ENCODE peak calls at places on chromosomes 7 and 10, in eight cellular contexts. S is transverse colon, B is GM12878, Z is HepG2, I is gastrocnemius medialis, M is A549, Y is HCT116, E is stomach. W is an unnamed sample.

GRCh38 chr10:27759483-27760281 is 14.1 kb upstream of the MKX start:
- DNase-seq in M (no peak), I (no peak), Y (no peak), S (no peak), B (no peak), E (no peak), Z (no peak), W (no peak)

GRCh38 chr10:79038841-79039201 is 29.9 kb upstream of the ZMIZ1 start:
- DNase-seq in M (no peak), E (no peak), S (no peak), Z (no peak), B (no peak), I (peak), Y (no peak), W (no peak)

GRCh38 chr10:101303087-101303753 is 50.7 kb upstream of the BTRC start:
- DNase-seq in I (no peak), E (no peak), Z (no peak), S (no peak), M (no peak), Y (no peak), B (no peak), W (no peak)

GRCh38 chr10:79089579-79090110 is 20.9 kb downstream of the ZMIZ1 start:
- DNase-seq in I (no peak), S (no peak), B (no peak), Z (no peak), M (no peak), E (no peak), Y (no peak), W (no peak)

GRCh38 chr7:151872531-151873401 is 4.1 kb downstream of the PRKAG2 start:
- DNase-seq in E (no peak), I (no peak), S (no peak), B (no peak), Y (no peak), Z (no peak), M (no peak), W (no peak)

GRCh38 chr10:271201-271600 is 135.9 kb downstream of the ZMYND11 start:
- DNase-seq in S (no peak), I (no peak), B (no peak), Z (no peak), E (no peak), M (no peak), Y (no peak), W (no peak)

GRCh38 chr10:77707570-77707969 is 70.0 kb upstream of the KCNMA1 start:
- DNase-seq in I (no peak), Z (no peak), M (no peak), B (no peak), Y (no peak), S (no peak), E (no peak), W (no peak)

GRCh38 chr7:27515933-27516332 is 146.8 kb downstream of the HIBADH start:
- DNase-seq in I (no peak), B (no peak), S (no peak), E (no peak), Z (no peak), Y (no peak), M (no peak), W (no peak)

GRCh38 chr7:130154501-130155317 is 50.5 kb downstream of the TMEM209 start:
- DNase-seq in M (no peak), I (peak), Z (no peak), Y (no peak), B (no peak), S (no peak), E (peak), W (peak)

GRCh38 chr10:28432210-28432676 is 100.7 kb upstream of the WAC start:
- DNase-seq in E (peak), S (peak), Y (peak), I (peak), M (peak), B (no peak), Z (peak), W (peak)

GRCh38 chr10:14605231-14605925 is 169.3 kb downstream of the FAM107B start:
- DNase-seq in S (no peak), Z (peak), I (no peak), Y (peak), E (no peak), M (peak), B (peak), W (peak)

GRCh38 chr10:114645729-114646128 is 12.3 kb downstream of the ABLIM1 start:
- DNase-seq in Y (no peak), I (no peak), Z (no peak), S (no peak), E (no peak), M (no peak), B (no peak), W (no peak)

GRCh38 chr7:81233208-81233940 is 314.5 kb upstream of the SEMA3C start:
- DNase-seq in Y (no peak), B (no peak), M (no peak), I (no peak), Z (no peak), E (no peak), S (no peak), W (no peak)

GRCh38 chr10:3828404-3829192 is 43.6 kb upstream of the KLF6 start:
- DNase-seq in M (no peak), I (no peak), E (no peak), Y (no peak), S (no peak), B (no peak), Z (no peak), W (peak)

GRCh38 chr10:104351067-104351681 is 2.5 kb upstream of the CFAP58 start:
- DNase-seq in I (no peak), E (no peak), Y (no peak), B (no peak), S (no peak), Z (no peak), M (no peak), W (peak)

GRCh38 chr10:62613429-62613828 is 191.1 kb upstream of the ADO start:
- DNase-seq in Z (no peak), M (peak), E (no peak), B (no peak), S (no peak), I (no peak), Y (no peak), W (no peak)

GRCh38 chr7:94580601-94581000 is 71.0 kb downstream of the CASD1 start:
- DNase-seq in Z (peak), I (no peak), M (peak), S (no peak), B (no peak), E (no peak), Y (no peak), W (no peak)

GRCh38 chr10:106500041-106500440 is 664.5 kb downstream of the SORCS1 start:
- DNase-seq in E (no peak), M (no peak), S (no peak), B (no peak), Z (no peak), Y (no peak), I (no peak), W (no peak)

GRCh38 chr10:71396714-71397339 is at the start of gene CDH23:
- DNase-seq in B (no peak), M (peak), Z (no peak), S (peak), I (no peak), Y (no peak), E (peak), W (no peak)

GRCh38 chr10:7239312-7239985 is 171.4 kb downstream of the SFMBT2 start:
- DNase-seq in Y (no peak), B (no peak), E (no peak), S (no peak), Z (no peak), I (no peak), M (no peak), W (no peak)

GRCh38 chr10:119159332-119159731 is 6.2 kb downstream of the SFXN4 start:
- DNase-seq in I (no peak), M (no peak), E (no peak), B (no peak), S (no peak), Y (no peak), Z (no peak), W (no peak)

GRCh38 chr7:1024331-1024761 is 20.0 kb upstream of the GPR146 start:
- DNase-seq in Y (no peak), M (no peak), B (peak), S (peak), E (no peak), Z (no peak), I (peak), W (no peak)

GRCh38 chr10:120827251-120827875 is 23.8 kb upstream of the WDR11 start:
- DNase-seq in E (no peak), B (no peak), Y (no peak), Z (no peak), S (no peak), M (no peak), I (no peak), W (no peak)

GRCh38 chr7:33986951-33987948 is 81.9 kb downstream of the BMPER start:
- DNase-seq in E (no peak), M (peak), B (no peak), S (no peak), I (peak), Z (peak), Y (peak), W (peak)

GRCh38 chr10:133354672-133355240 is 3.1 kb downstream of the FUOM start:
- DNase-seq in S (no peak), Z (no peak), Y (no peak), I (no peak), M (no peak), B (no peak), E (no peak), W (no peak)

GRCh38 chr10:133351408-133352318 is 4.5 kb downstream of the PRAP1 start:
- DNase-seq in S (no peak), E (no peak), Z (no peak), Y (no peak), B (no peak), I (no peak), M (no peak), W (no peak)

GRCh38 chr10:133353988-133354605 is 3.7 kb downstream of the FUOM start:
- DNase-seq in E (no peak), M (no peak), Y (no peak), Z (no peak), S (no peak), I (no peak), B (no peak), W (no peak)

GRCh38 chr10:133355266-133355665 is 2.6 kb downstream of the FUOM start:
- DNase-seq in Z (no peak), Y (no peak), E (no peak), M (no peak), I (no peak), S (no peak), B (no peak), W (no peak)

DNA sequence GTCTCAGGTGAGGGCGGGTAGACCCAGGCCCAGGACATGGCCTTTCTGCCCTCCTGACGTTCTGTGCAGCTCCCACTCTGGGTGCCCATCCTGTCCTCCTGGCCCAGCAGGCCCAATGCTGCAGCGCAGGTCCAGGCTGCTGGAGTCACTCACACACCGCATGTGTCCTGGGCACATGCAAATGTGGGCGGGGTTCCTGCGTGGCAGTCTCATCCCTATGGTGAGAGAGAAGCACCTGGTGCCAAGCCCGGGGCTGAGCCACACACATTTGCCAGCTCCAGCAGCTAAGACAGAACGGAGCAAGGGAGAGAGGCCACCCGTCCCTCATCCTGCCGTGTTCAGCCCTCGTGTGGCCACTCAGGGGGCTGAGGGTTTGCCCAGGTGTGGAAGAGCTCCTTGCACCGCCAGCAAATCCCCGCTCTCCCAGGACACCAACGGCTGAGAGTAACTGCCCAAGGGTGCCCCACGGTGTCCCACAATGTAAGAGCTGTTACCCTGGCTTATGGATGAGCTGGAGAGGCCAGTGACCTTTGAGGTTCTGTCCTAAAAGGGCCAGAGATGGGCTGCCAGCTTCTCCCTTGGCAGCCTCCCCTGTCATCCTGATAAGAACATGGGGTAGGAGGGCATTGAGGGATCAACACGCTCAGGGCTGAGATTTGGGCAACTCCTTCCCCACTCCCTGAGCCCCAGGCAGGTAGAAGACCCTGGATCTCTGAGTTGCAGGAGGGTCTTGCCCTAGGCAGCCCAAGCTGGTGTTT is 4.4 kb downstream of the FUOM start:
- DNase-seq in B (no peak), I (no peak), Y (no peak), S (no peak), E (no peak), Z (no peak), M (no peak), W (no peak)
- TF ChIP-seq POLR2A in B (peak), I (no peak), Y (no peak), S (no peak), E (no peak), Z (no peak), M (no peak), W (no peak)

GRCh38 chr7:99994819-99995218 is 19.0 kb upstream of the AZGP1 start:
- DNase-seq in M (no peak), I (no peak), E (no peak), S (no peak), B (no peak), Y (no peak), Z (no peak), W (no peak)

GRCh38 chr7:99992330-99993037 is 16.7 kb upstream of the AZGP1 start:
- DNase-seq in B (no peak), Z (no peak), Y (no peak), M (no peak), I (no peak), E (no peak), S (no peak), W (no peak)

GRCh38 chr7:99996755-99997544 is 18.4 kb upstream of the ZKSCAN1 start:
- DNase-seq in E (no peak), S (no peak), Z (no peak), B (no peak), M (no peak), Y (no peak), I (no peak), W (no peak)

GRCh38 chr7:100000239-100000638 is 15.2 kb upstream of the ZKSCAN1 start:
- DNase-seq in S (no peak), Z (no peak), I (no peak), M (no peak), Y (no peak), E (no peak), B (no peak), W (no peak)

DNA sequence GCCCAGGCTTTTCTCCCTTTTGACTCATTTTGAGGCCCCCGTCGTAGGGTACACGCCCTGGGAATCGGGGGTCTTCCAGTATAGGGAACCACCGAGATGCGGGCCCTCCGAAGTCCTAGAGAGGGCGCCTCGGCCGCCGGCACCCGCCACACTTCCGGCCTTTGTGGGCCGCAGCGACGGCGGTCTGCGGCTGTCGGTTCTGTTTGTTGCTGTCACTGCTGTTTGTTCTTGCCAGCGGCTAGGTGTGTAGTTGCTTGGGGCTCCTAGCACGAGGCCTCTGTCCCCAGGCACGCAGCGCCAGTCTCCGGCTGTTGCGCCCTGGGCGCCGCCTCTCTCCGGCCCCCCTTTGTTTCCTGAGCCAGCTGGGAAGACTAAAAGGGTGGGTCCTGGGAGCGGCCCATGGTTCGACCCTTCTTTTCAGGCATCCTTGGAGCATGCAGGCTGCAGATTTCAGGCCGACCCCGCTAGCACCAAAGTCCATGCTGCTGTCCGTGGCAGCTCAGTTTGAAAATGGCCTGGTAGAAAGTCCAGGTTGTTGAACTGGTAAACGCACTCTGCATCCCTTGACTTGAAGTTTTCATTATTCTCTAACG is 17.8 kb upstream of the ZKSCAN1 start:
- DNase-seq in Z (peak), M (no peak), I (peak), Y (no peak), E (peak), S (peak), B (no peak), W (peak)
- TF ChIP-seq POLR2A in Z (peak), M (no peak), I (no peak), Y (no peak), E (no peak), S (peak), B (peak), W (peak)

GRCh38 chr7:158827411-158828342 is 1.6 kb downstream of the ESYT2 start:
- DNase-seq in Z (no peak), B (no peak), E (no peak), M (peak), Y (no peak), S (no peak), I (no peak), W (peak)

GRCh38 chr7:158829021-158829341 is 328 bp downstream of the ESYT2 start:
- DNase-seq in B (no peak), S (no peak), Z (peak), Y (no peak), I (peak), E (peak), M (peak), W (peak)

GRCh38 chr7:158830211-158830723 is 958 bp upstream of the ESYT2 start:
- DNase-seq in B (no peak), Y (no peak), S (no peak), E (no peak), Z (no peak), M (no peak), I (no peak), W (no peak)

GRCh38 chr7:158828343-158829020 is 827 bp downstream of the ESYT2 start:
- DNase-seq in I (no peak), M (peak), E (peak), B (no peak), Z (no peak), Y (no peak), S (peak), W (peak)

GRCh38 chr7:158829342-158830210 is at the start of gene ESYT2:
- DNase-seq in B (peak), Y (peak), E (peak), M (peak), I (peak), Z (peak), S (peak), W (peak)
- TF ChIP-seq POLR2A in B (peak), Y (peak), E (peak), M (peak), I (peak), Z (peak), S (peak), W (peak)

DNA sequence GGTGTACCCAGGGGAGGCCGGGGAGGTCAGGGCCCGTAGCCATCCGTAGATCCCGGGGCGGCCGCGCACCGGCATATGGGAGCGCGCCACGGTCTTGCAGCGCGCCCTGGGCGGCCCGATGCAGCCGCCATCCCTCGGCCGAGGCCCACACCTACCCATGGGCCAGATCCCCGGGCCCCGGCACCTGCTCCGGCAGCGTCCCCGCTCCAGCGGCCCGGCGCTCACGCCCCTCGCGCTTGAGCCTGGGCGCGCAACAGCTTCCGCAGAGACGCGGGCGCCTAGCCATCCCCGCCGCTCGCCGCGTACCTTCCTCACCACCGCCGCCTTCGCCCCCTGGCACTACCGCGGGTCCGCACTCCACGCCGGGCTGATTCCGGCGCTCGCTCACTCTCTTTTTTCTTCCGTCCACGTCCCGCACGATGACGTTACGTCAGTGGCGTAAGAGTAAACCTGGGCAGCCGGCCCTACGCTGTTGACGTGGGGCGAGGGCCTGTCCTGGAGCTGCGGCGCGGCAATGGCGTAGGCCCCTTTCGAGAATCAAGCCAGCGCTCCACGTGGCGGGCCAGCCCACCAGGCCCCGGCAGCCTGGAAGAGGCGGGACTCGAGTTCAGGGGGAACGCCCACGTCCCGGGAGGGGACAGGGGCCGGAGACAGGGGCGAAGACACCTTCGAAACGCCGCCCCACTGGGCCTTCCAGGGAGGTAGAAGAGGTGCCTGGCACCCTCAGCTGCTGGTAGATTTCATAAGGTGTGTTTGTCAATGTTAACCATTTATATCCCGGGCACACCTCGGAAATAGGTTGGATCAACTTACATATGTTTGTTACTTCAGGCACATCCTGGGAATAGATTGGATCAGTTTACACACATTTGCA is at the start of gene ALDH18A1:
- DNase-seq in E (peak), Z (peak), S (peak), I (peak), M (peak), B (peak), Y (peak), W (peak)
- TF ChIP-seq POLR2A in E (no peak), Z (peak), S (peak), I (no peak), M (peak), B (peak), Y (peak), W (no peak)

GRCh38 chr7:5598261-5598761 is 174.7 kb upstream of the TNRC18 start:
- DNase-seq in B (no peak), M (peak), I (no peak), S (no peak), Y (no peak), Z (no peak), E (no peak), W (no peak)
- TF ChIP-seq POLR2A in B (no peak), M (no peak), I (no peak), S (no peak), Y (no peak), Z (no peak), E (no peak), W (no peak)

DNA sequence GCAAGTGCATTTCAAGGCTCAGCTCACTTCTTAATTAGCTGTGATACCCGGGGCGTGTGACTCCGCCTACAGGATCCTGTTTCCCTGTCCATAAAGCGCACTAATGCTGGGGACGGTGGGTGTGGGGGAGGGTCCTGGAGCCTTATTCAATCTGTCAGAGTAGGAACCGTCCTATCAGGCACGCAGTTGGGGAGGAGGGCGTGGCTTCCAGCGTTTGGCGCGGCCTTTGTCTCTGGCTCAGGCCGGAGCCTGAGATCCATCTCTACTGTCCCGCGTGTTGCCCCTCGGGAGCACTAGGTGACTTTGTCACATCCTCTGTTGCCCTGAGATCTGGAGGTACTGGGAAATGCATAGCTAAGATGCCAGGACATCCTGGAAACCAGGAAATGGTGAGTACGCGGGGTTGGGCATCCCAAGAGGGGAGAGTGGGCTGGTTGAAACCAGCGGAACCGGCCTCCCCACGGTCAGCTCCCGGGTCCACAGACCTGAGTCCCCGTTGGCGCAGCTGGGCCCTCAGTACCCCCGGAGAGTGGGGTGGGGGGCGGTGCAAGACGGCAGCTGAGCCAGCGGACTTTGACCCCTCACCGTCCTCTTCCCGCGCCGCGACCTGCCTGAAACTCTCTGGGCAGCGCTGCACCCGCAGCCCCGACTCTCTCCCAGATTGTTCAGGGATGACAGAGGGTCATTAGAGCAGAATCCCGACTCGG is 104.4 kb upstream of the ZNF92 start:
- DNase-seq in I (no peak), Z (peak), S (no peak), M (peak), E (no peak), Y (peak), B (peak), W (peak)
- TF ChIP-seq POLR2A in I (no peak), Z (peak), S (no peak), M (peak), E (no peak), Y (no peak), B (peak), W (no peak)

W was measured in erythroblast.